ENCODE peak calls at places on chromosomes 13 and 19, in five cellular contexts. H, K, V, R and F are unnamed samples.

GRCh38 chr19:16342002-16342715 is 17.5 kb downstream of the KLF2 start:
- DNase-seq in H (no peak), K (peak), V (peak), R (peak), F (no peak)

GRCh38 chr19:19040417-19040816 is 7.0 kb downstream of the ARMC6 start:
- DNase-seq in H (no peak), K (no peak), V (no peak), R (no peak), F (no peak)

GRCh38 chr19:51129716-51130115 is 5.0 kb downstream of the SIGLEC9 start:
- DNase-seq in H (no peak), K (no peak), V (no peak), R (no peak), F (no peak)

GRCh38 chr13:19967619-19968018 is 9.1 kb downstream of the ZMYM2 start:
- DNase-seq in H (no peak), K (no peak), V (no peak), R (no peak), F (no peak)

GRCh38 chr19:287381-287871 is 3.8 kb downstream of the PLPP2 start:
- DNase-seq in H (no peak), K (no peak), V (no peak), R (no peak), F (peak)

GRCh38 chr13:27139565-27139964 is 32.0 kb downstream of the USP12 start:
- DNase-seq in H (no peak), K (no peak), V (no peak), R (no peak), F (no peak)

GRCh38 chr19:38843175-38843758 is 6.5 kb downstream of the HNRNPL start:
- DNase-seq in H (no peak), K (no peak), V (no peak), R (no peak), F (no peak)

GRCh38 chr13:30872195-30872594 is 33.9 kb upstream of the MEDAG start:
- DNase-seq in H (no peak), K (no peak), V (no peak), R (no peak), F (no peak)

GRCh38 chr19:35041548-35042055 is at the start of gene HPN:
- DNase-seq in H (no peak), K (no peak), V (no peak), R (no peak), F (no peak)

GRCh38 chr13:64480648-64481047 is 2749.5 kb downstream of the PCDH9 start:
- DNase-seq in H (no peak), K (no peak), V (no peak), R (no peak), F (no peak)

GRCh38 chr19:49580264-49581006 is at the start of gene NOSIP:
- DNase-seq in H (peak), K (peak), V (peak), R (peak), F (peak)

GRCh38 chr13:25018729-25019115 is 77.2 kb upstream of the PABPC3 start:
- DNase-seq in H (no peak), K (peak), V (no peak), R (no peak), F (no peak)

GRCh38 chr19:32649751-32650150 is 25.2 kb downstream of the ANKRD27 start:
- DNase-seq in H (no peak), K (no peak), V (no peak), R (no peak), F (no peak)

GRCh38 chr19:29303035-29303706 is 90.2 kb upstream of the UQCRFS1 start:
- DNase-seq in H (no peak), K (no peak), V (no peak), R (no peak), F (no peak)

GRCh38 chr19:37933965-37934364 is 27.0 kb downstream of the SIPA1L3 start:
- DNase-seq in H (no peak), K (no peak), V (no peak), R (no peak), F (no peak)

GRCh38 chr19:11738746-11739620 is at the start of gene ZNF823:
- DNase-seq in H (peak), K (peak), V (peak), R (peak), F (peak)

GRCh38 chr13:87295636-87296035 is 375.5 kb upstream of the SLITRK5 start:
- DNase-seq in H (no peak), K (no peak), V (no peak), R (no peak), F (no peak)

GRCh38 chr19:5191091-5191490 is 149.5 kb downstream of the PTPRS start:
- DNase-seq in H (no peak), K (no peak), V (no peak), R (no peak), F (no peak)

GRCh38 chr19:41895745-41896580 is 13.0 kb downstream of the ARHGEF1 start:
- DNase-seq in H (no peak), K (no peak), V (no peak), R (no peak), F (no peak)

GRCh38 chr13:27549406-27549981 is 70.8 kb downstream of the LNX2 start:
- DNase-seq in H (no peak), K (no peak), V (no peak), R (no peak), F (no peak)

GRCh38 chr13:46712524-46712923 is 84.4 kb downstream of the ESD start:
- DNase-seq in H (no peak), K (no peak), V (no peak), R (no peak), F (no peak)

GRCh38 chr13:99624936-99625540 is 123.8 kb downstream of the TM9SF2 start:
- DNase-seq in H (no peak), K (no peak), V (no peak), R (no peak), F (no peak)

GRCh38 chr13:47332149-47332548 is 435.3 kb upstream of the HTR2A start:
- DNase-seq in H (no peak), K (no peak), V (no peak), R (no peak), F (no peak)

GRCh38 chr19:44747739-44748425 is 626 bp upstream of the BCL3 start:
- DNase-seq in H (peak), K (peak), V (peak), R (peak), F (no peak)

GRCh38 chr13:21576424-21576823 is 27.5 kb downstream of the MICU2 start:
- DNase-seq in H (no peak), K (no peak), V (no peak), R (no peak), F (no peak)

GRCh38 chr13:64928704-64929499 is 2301.2 kb downstream of the PCDH9 start:
- DNase-seq in H (no peak), K (no peak), V (no peak), R (no peak), F (no peak)

GRCh38 chr13:99417821-99418662 is 83.2 kb upstream of the TM9SF2 start:
- DNase-seq in H (no peak), K (no peak), V (no peak), R (no peak), F (no peak)

GRCh38 chr13:66859078-66859477 is 371.1 kb downstream of the PCDH9 start:
- DNase-seq in H (no peak), K (no peak), V (no peak), R (no peak), F (no peak)

GRCh38 chr19:42028304-42029216 is 34.5 kb upstream of the ATP1A3 start:
- DNase-seq in H (no peak), K (peak), V (no peak), R (no peak), F (no peak)

GRCh38 chr19:41367848-41368301 is 3.9 kb upstream of the B9D2 start:
- DNase-seq in H (no peak), K (no peak), V (no peak), R (no peak), F (no peak)

GRCh38 chr13:112102243-112102642 is 35.3 kb downstream of the SOX1 start:
- DNase-seq in H (no peak), K (no peak), V (no peak), R (no peak), F (no peak)

GRCh38 chr13:37602743-37603381 is 4.3 kb upstream of the POSTN start:
- DNase-seq in H (no peak), K (no peak), V (no peak), R (no peak), F (no peak)

GRCh38 chr13:27043013-27043412 is 128.6 kb downstream of the USP12 start:
- DNase-seq in H (no peak), K (peak), V (peak), R (no peak), F (peak)

GRCh38 chr19:16359074-16359473 is 34.4 kb downstream of the KLF2 start:
- DNase-seq in H (no peak), K (no peak), V (no peak), R (no peak), F (no peak)

GRCh38 chr19:53254451-53255341 is at the start of gene ZNF677:
- DNase-seq in H (peak), K (peak), V (peak), R (peak), F (peak)

GRCh38 chr19:33621065-33621785 is 528 bp upstream of the CHST8 start:
- DNase-seq in H (no peak), K (no peak), V (no peak), R (no peak), F (no peak)

GRCh38 chr19:17214531-17215124 is 529 bp upstream of the USE1 start:
- DNase-seq in H (no peak), K (no peak), V (no peak), R (no peak), F (no peak)

GRCh38 chr19:39970424-39970673 is 616 bp upstream of the PSMC4 start:
- DNase-seq in H (no peak), K (no peak), V (no peak), R (no peak), F (no peak)